ENCODE peak calls at places on chromosomes 11 and 22, in eight cellular contexts. X, H, V, U, M, Z, K and P are unnamed samples.

GRCh38 chr11:72582206-72583176 is 91.7 kb downstream of the PDE2A start:
- DNase-seq in H (peak; percentile 21), V (no peak), Z (no peak), X (no peak), K (no peak), M (no peak), U (no peak), P (no peak)

GRCh38 chr22:33299245-33299956 is 241.2 kb upstream of the SYN3 start:
- DNase-seq in H (no peak), X (no peak), U (peak; percentile 5), M (no peak), V (no peak), K (no peak), Z (no peak), P (no peak)

GRCh38 chr22:32803020-32803758 is 1.7 kb downstream of the TIMP3 start:
- DNase-seq in M (no peak), V (no peak), X (no peak), U (peak; percentile 36), K (no peak), Z (peak; percentile 54), H (peak; percentile 55), P (no peak)

GRCh38 chr11:128488471-128488870 is 98.9 kb downstream of the ETS1 start:
- DNase-seq in K (no peak), U (no peak), H (no peak), V (no peak), X (no peak), M (peak; percentile 85), Z (no peak), P (no peak)

GRCh38 chr11:130190371-130190881 is 30.8 kb downstream of the ST14 start:
- DNase-seq in K (no peak), X (no peak), M (no peak), U (no peak), H (no peak), V (no peak), Z (no peak), P (no peak)

GRCh38 chr22:23762866-23763578 is at the start of gene C22orf15:
- DNase-seq in X (no peak), V (peak; percentile 28), M (peak; percentile 31), K (no peak), U (no peak), Z (no peak), H (peak; percentile 62), P (no peak)

GRCh38 chr11:65657426-65657825 is 5.3 kb downstream of the RELA start:
- DNase-seq in X (no peak), K (no peak), V (no peak), H (no peak), U (no peak), M (no peak), Z (no peak), P (no peak)

GRCh38 chr11:123212406-123212805 is 17.4 kb upstream of the CLMP start:
- DNase-seq in Z (no peak), V (no peak), X (no peak), H (no peak), U (no peak), M (no peak), K (no peak), P (no peak)

GRCh38 chr22:26894766-26895485 is 237.5 kb downstream of the MIAT start:
- DNase-seq in X (no peak), K (no peak), V (peak; percentile 88), M (no peak), U (no peak), H (no peak), Z (no peak), P (peak; percentile 79)

GRCh38 chr11:2466869-2467694 is 22.3 kb downstream of the KCNQ1 start:
- DNase-seq in X (no peak), M (peak; percentile 73), K (no peak), V (no peak), U (no peak), Z (no peak), H (no peak), P (peak; percentile 19)

GRCh38 chr11:75311858-75312288 is 39.6 kb downstream of the ARRB1 start:
- DNase-seq in H (peak; percentile 91), U (no peak), K (no peak), Z (peak; percentile 80), X (no peak), V (peak; percentile 38), M (no peak), P (peak; percentile 39)
- H3K4me3 ChIP-seq in H (peak overlapping the region; percentile 60), U (no peak overlapping the region), K (no peak overlapping the region), Z (peak overlapping the region; percentile 26), X (no peak overlapping the region), V (no peak overlapping the region), M (no peak overlapping the region), P (no peak overlapping the region)

GRCh38 chr11:111443640-111444039 is 64.6 kb upstream of the POU2AF1 start:
- DNase-seq in V (no peak), M (no peak), H (no peak), K (no peak), X (no peak), U (no peak), Z (no peak), P (no peak)
- H3K4me1 ChIP-seq in V (peaks cover 3% of the 10 kb centered on the region), M (peaks cover 18% of the 10 kb centered on the region), H (peaks cover 16% of the 10 kb centered on the region), K (no peaks in the 10 kb centered on the region), X (peaks cover 2% of the 10 kb centered on the region), U (no peaks in the 10 kb centered on the region), Z (no peaks in the 10 kb centered on the region), P (peaks cover 11% of the 10 kb centered on the region)

GRCh38 chr11:20023082-20023426 is 137.2 kb downstream of the DBX1 start:
- DNase-seq in M (no peak), U (no peak), K (no peak), X (no peak), Z (no peak), H (no peak), V (no peak), P (no peak)
- H3K4me3 ChIP-seq in M (no peak overlapping the region), U (peak overlapping the region; percentile 41), K (no peak overlapping the region), X (peak overlapping the region; percentile 52), Z (no peak overlapping the region), H (no peak overlapping the region), V (no peak overlapping the region), P (no peak overlapping the region)

GRCh38 chr11:61967177-61967923 is at the start of gene FTH1:
- DNase-seq in U (peak; percentile 96), Z (peak; percentile 94), M (peak; percentile 91), X (peak; percentile 95), K (peak; percentile 89), V (peak; percentile 89), H (peak; percentile 96), P (peak; percentile 96)

GRCh38 chr11:61968758-61969390 is 1.4 kb upstream of the FTH1 start:
- DNase-seq in K (no peak), X (no peak), M (no peak), Z (peak; percentile 13), H (no peak), U (no peak), V (no peak), P (peak; percentile 8)

GRCh38 chr11:61969838-61970452 is 2.5 kb upstream of the FTH1 start:
- DNase-seq in X (no peak), V (peak; percentile 86), M (no peak), H (no peak), Z (no peak), U (no peak), K (no peak), P (no peak)

GRCh38 chr11:61967924-61968757 is 707 bp upstream of the FTH1 start:
- DNase-seq in M (peak; percentile 53), X (peak; percentile 32), U (peak; percentile 58), Z (peak; percentile 50), V (peak; percentile 49), K (no peak), H (peak; percentile 72), P (peak; percentile 61)

DNA sequence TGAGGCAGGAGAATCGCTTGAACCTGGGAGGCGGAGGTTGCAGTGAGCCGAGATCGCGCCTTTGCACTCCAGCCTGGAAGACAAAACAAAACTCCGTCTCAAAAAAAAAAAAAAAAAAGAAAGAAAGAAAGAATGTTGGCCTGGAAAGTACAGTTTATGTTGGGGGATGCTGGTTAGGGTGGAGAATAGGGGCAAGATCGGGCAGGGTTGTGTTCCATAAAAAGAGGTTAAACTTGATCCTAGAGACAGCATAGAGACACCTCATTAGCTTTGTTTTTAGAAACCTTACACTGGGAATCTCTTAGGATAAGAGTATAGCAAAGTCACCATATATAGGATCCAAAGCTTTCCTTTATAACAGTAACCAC is 1.9 kb upstream of the FTH1 start:
- DNase-seq in H (no peak), V (no peak), K (no peak), X (no peak), U (no peak), Z (no peak), M (no peak), P (no peak)
- H3K4me1 ChIP-seq in H (peaks cover 68% of the 10 kb centered on the region), V (peaks cover 66% of the 10 kb centered on the region), K (peaks cover 20% of the 10 kb centered on the region), X (peaks cover 36% of the 10 kb centered on the region), U (peaks cover 52% of the 10 kb centered on the region), Z (peaks cover 25% of the 10 kb centered on the region), M (peaks cover 33% of the 10 kb centered on the region), P (peaks cover 73% of the 10 kb centered on the region)

GRCh38 chr11:108666373-108666772 is 1.5 kb downstream of the DDX10 start:
- DNase-seq in X (no peak), V (no peak), U (peak; percentile 39), H (no peak), M (no peak), Z (no peak), K (no peak), P (no peak)

GRCh38 chr11:108669711-108670110 is 4.8 kb downstream of the DDX10 start:
- DNase-seq in K (no peak), U (peak; percentile 47), M (no peak), Z (no peak), V (no peak), H (no peak), X (no peak), P (no peak)

GRCh38 chr11:108670381-108670930 is 5.6 kb downstream of the DDX10 start:
- DNase-seq in H (no peak), Z (no peak), V (no peak), M (no peak), X (no peak), U (no peak), K (no peak), P (no peak)

GRCh38 chr11:108669261-108669660 is 4.4 kb downstream of the DDX10 start:
- DNase-seq in V (no peak), H (no peak), K (no peak), Z (no peak), X (no peak), U (no peak), M (no peak), P (no peak)

DNA sequence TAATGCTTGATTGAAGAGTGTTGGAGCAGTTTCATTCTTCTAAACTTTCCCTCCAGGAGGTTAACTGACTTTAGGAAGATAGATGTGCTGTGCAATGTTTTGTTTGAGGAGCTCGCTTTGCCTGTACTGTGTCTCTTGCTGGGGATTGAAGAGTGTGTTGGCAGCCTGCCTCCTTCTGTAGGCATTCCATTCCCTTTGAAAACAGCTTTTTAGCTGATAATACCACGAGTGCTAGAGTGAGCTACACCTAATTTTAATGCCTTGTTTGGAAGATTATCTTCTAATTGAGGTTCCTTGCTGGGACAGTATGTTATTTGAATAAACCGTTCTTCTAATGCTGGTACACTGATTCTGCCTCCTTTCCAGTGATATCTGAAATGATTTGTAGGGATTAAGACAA is 7.2 kb downstream of the DDX10 start:
- DNase-seq in X (peak; percentile 60), H (no peak), M (no peak), V (peak; percentile 27), Z (no peak), K (no peak), U (no peak), P (no peak)
- H3K4me3 ChIP-seq in X (no peak overlapping the region), H (no peak overlapping the region), M (no peak overlapping the region), V (no peak overlapping the region), Z (no peak overlapping the region), K (no peak overlapping the region), U (no peak overlapping the region), P (no peak overlapping the region)

GRCh38 chr22:37295946-37296345 is 13.6 kb downstream of the CYTH4 start:
- DNase-seq in H (no peak), X (no peak), V (no peak), K (no peak), M (peak; percentile 10), Z (no peak), U (no peak), P (no peak)
- H3K4me1 ChIP-seq in H (no peaks in the 10 kb centered on the region), X (no peaks in the 10 kb centered on the region), V (peaks cover 5% of the 10 kb centered on the region), K (no peaks in the 10 kb centered on the region), M (peaks cover 72% of the 10 kb centered on the region), Z (no peaks in the 10 kb centered on the region), U (no peaks in the 10 kb centered on the region), P (no peaks in the 10 kb centered on the region)

GRCh38 chr11:117992136-117992535 is 5.9 kb downstream of the IL10RA start:
- DNase-seq in X (no peak), H (no peak), K (no peak), M (no peak), U (no peak), V (no peak), Z (no peak), P (no peak)
- H3K4me3 ChIP-seq in X (no peak overlapping the region), H (no peak overlapping the region), K (no peak overlapping the region), M (peak overlapping the region; percentile 97), U (no peak overlapping the region), V (no peak overlapping the region), Z (no peak overlapping the region), P (no peak overlapping the region)